ENCODE peak calls at places on chromosomes 2 and 18, in six cellular contexts. K is trophoblast cell, U is H1, C is H9, W is neuronal stem cell, S is IMR-90. D is an unnamed sample.

GRCh38 chr2:135164431-135164830 is 112.3 kb downstream of the RAB3GAP1 start:
- DNase-seq in K (peak), U (no peak), C (no peak), W (no peak), S (peak), D (peak)

GRCh38 chr2:166361351-166362153 is 14.2 kb downstream of the SCN9A start:
- DNase-seq in K (peak), U (no peak), C (no peak), W (no peak), S (peak), D (peak)

GRCh38 chr18:34837769-34838194 is 127.7 kb downstream of the DTNA start:
- DNase-seq in K (no peak), U (no peak), C (no peak), W (no peak), S (peak), D (peak)

GRCh38 chr2:63993871-63994270 is 25.4 kb downstream of the VPS54 start:
- DNase-seq in K (no peak), U (no peak), C (no peak), W (no peak), S (no peak), D (no peak)

GRCh38 chr18:12911025-12911927 is 27.2 kb upstream of the PTPN2 start:
- DNase-seq in K (no peak), U (peak), C (peak), W (no peak), S (no peak), D (no peak)

GRCh38 chr2:217606296-217606695 is 396.5 kb downstream of the TNS1 start:
- DNase-seq in K (no peak), U (no peak), C (no peak), W (no peak), S (no peak), D (no peak)

GRCh38 chr2:103179800-103180199 is 418.0 kb downstream of the TMEM182 start:
- DNase-seq in K (no peak), U (no peak), C (no peak), W (no peak), S (no peak), D (no peak)

GRCh38 chr18:67363694-67364093 is 152.8 kb downstream of the DSEL start:
- DNase-seq in K (no peak), U (no peak), C (no peak), W (no peak), S (no peak), D (no peak)

GRCh38 chr2:41966920-41967319 is 80.9 kb upstream of the PKDCC start:
- DNase-seq in K (peak), U (no peak), C (no peak), W (no peak), S (no peak), D (no peak)

GRCh38 chr2:4192119-4192518 is 488.7 kb downstream of the DCDC2C start:
- DNase-seq in K (no peak), U (no peak), C (no peak), W (no peak), S (no peak), D (no peak)

GRCh38 chr18:67766930-67767329 is 250.4 kb upstream of the DSEL start:
- DNase-seq in K (peak), U (no peak), C (no peak), W (no peak), S (peak), D (peak)

GRCh38 chr18:26091047-26091630 is 726 bp upstream of the SS18 start:
- DNase-seq in K (peak), U (no peak), C (no peak), W (no peak), S (no peak), D (peak)

GRCh38 chr18:31428211-31428610 is 19.3 kb upstream of the DSG3 start:
- DNase-seq in K (peak), U (no peak), C (no peak), W (no peak), S (no peak), D (no peak)

GRCh38 chr18:31430554-31430953 is 17.0 kb upstream of the DSG3 start:
- DNase-seq in K (no peak), U (no peak), C (no peak), W (no peak), S (no peak), D (no peak)

GRCh38 chr18:31430072-31430471 is 17.5 kb upstream of the DSG3 start:
- DNase-seq in K (no peak), U (no peak), C (no peak), W (no peak), S (no peak), D (no peak)

GRCh38 chr18:31429623-31430022 is 17.9 kb upstream of the DSG3 start:
- DNase-seq in K (peak), U (no peak), C (peak), W (no peak), S (no peak), D (no peak)

GRCh38 chr18:31432316-31432715 is 15.2 kb upstream of the DSG3 start:
- DNase-seq in K (no peak), U (no peak), C (no peak), W (no peak), S (no peak), D (no peak)
- H4K91ac ChIP-seq in K (no peak), U (no peak), C (no peak), W (no peak), S (no peak), D (no peak)

DNA sequence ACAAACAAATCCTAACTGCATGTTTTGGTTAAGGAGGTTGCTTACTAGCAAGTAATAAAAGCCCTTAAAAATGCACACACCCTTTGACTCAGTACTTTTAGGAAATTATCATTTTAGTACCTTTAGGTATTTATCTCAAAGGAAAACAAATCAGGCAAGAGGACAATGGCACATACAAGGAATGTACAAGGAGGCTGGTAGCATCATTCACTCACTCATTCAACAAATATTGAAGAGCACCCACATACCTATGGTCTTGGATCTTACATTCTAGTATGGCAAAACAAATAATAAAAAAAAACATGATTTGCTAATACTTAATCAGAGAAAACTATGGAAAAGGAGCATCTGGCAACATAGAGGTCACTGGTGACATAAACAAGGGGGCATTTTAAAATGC is 67.5 kb downstream of the OLA1 start:
- DNase-seq in K (no peak), U (no peak), C (no peak), W (no peak), S (no peak), D (no peak)
- H4K91ac ChIP-seq in K (no peak), U (no peak), C (no peak), W (no peak), S (no peak), D (no peak)

GRCh38 chr18:36050479-36050878 is 16.9 kb downstream of the RPRD1A start:
- DNase-seq in K (no peak), U (no peak), C (no peak), W (no peak), S (no peak), D (no peak)

GRCh38 chr18:36047521-36047920 is 19.8 kb downstream of the RPRD1A start:
- DNase-seq in K (no peak), U (no peak), C (no peak), W (no peak), S (no peak), D (no peak)

GRCh38 chr18:36046898-36047297 is 20.5 kb downstream of the RPRD1A start:
- DNase-seq in K (no peak), U (no peak), C (no peak), W (no peak), S (no peak), D (no peak)

GRCh38 chr18:36051760-36052159 is 15.6 kb downstream of the RPRD1A start:
- DNase-seq in K (no peak), U (no peak), C (no peak), W (no peak), S (no peak), D (no peak)
- H4K91ac ChIP-seq in K (no peak), U (no peak), C (no peak), W (no peak), S (no peak), D (no peak)

DNA sequence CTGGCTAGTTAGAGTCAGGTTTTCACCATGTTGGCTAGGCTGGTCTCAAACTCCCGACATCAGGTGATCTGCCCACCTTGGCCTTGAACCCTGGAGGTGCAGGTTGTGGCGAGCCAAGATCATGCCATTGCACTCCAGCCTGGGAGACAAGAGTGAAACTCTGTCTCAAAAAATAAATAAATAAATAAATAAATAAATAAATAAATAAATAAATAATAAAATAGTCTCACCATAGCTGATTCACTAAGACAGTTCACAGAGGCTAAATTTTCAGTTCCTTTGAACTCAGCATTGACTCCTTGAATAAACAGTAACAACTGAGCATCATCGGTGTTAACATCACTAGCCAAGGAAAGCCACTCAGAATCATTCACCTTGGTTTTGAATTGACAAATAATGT is 32.7 kb downstream of the GNAL start:
- DNase-seq in K (no peak), U (no peak), C (no peak), W (no peak), S (no peak), D (no peak)
- H4K91ac ChIP-seq in K (no peak), U (no peak), C (no peak), W (no peak), S (no peak), D (no peak)

GRCh38 chr18:8869696-8870095 is 164.3 kb downstream of the MTCL1 start:
- DNase-seq in K (no peak), U (no peak), C (no peak), W (no peak), S (no peak), D (no peak)
- H4K91ac ChIP-seq in K (no peak), U (no peak), C (no peak), W (no peak), S (no peak), D (no peak)

GRCh38 chr2:58120626-58121229 is 74.1 kb downstream of the VRK2 start:
- DNase-seq in K (no peak), U (no peak), C (no peak), W (no peak), S (no peak), D (no peak)

GRCh38 chr2:58122040-58122439 is 75.4 kb downstream of the VRK2 start:
- DNase-seq in K (no peak), U (no peak), C (no peak), W (no peak), S (no peak), D (no peak)

GRCh38 chr2:58127111-58127510 is 80.5 kb downstream of the VRK2 start:
- DNase-seq in K (no peak), U (no peak), C (no peak), W (no peak), S (no peak), D (no peak)

GRCh38 chr2:58122540-58122939 is 75.9 kb downstream of the VRK2 start:
- DNase-seq in K (no peak), U (no peak), C (no peak), W (no peak), S (no peak), D (no peak)
- H4K91ac ChIP-seq in K (no peak), U (no peak), C (no peak), W (no peak), S (no peak), D (no peak)

DNA sequence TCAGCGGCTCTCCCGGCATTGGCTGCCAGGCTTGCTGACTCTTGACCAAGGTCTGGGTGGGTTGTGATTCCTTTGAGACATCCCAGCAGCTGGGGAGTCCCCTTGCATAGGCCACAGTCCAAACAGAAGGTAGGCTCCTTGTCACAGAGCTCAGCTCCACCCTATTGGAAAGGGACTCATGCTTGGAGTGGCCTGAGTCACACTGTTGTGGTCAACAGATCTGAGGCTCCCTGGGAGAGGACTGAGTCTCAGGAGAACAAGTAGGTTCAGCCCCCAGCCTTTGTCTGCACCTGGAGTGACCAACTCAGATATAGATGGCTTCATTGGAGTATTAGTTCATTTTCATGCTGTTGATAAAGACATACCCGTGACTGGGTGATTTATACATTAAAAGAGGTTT is 32.1 kb upstream of the SH3BP4 start:
- DNase-seq in K (no peak), U (no peak), C (no peak), W (no peak), S (peak), D (peak)
- H4K91ac ChIP-seq in K (no peak), U (no peak), C (no peak), W (no peak), S (no peak), D (peak)

DNA sequence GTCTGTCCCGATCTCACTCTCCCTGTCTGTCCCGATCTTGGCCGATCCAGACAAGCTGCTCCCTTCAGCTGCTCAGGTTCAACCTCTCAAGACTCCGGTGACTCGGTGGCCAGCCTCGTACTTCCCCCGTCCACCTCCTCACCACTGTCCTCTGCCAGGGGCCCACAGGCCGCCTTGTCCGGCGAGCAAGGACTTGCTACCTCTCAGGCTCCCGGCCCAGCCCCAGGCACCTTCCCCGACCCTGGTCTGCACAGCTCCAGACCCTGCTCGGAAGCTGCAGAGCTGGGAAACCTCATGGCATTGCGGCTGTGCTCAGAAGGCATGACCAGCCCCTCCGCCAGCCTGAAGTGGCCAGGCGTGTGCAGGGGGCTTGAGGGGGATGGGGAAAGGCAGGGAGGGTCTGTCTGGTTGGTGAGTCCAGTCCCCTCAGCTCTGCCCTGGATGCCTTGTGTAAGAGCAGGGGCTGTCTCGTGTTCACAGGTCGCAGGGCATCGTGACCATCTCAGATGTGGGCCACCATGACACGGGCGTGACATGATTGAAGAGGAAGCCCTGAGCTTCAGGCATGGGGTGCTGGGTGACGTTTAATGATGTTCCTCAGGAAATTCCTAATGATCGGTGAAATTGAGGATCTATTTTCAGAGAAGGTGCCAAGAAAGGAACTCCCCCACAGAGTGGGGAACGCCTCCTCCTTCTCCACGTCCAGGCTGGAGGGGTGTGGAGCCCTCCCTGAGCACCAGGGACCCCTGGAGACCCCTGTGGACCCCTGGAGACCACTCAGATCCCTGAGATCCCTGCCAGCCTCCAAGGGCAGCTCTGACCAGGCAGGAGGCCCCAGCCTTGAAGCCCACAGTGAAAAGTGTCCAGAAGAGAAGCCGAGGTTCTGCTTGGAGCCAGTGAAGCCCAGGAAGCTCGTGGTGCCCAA is 121.1 kb upstream of the CTDP1 start:
- DNase-seq in K (no peak), U (no peak), C (peak), W (no peak), S (no peak), D (no peak)
- H4K91ac ChIP-seq in K (no peak), U (no peak), C (no peak), W (no peak), S (no peak), D (no peak)

DNA sequence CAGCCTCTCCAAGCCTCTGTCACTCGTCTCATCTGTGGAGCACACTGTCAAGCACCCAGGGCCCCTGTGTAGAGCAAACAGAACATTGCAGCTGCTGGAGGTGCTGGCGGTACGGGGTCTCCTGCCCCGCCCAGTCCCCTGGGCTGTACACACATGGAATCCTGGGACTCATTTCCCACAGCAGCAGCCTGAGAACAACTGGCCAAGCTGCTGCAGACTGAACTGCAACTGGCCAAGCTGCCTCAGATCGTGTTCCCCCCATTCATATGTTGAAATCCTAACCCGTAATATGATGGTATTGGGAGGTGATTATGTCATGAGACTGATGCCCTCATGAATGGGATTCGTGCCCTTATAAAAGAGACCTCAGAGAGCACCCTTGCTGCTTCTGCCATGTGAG is 130.5 kb downstream of the NCK2 start:
- DNase-seq in K (no peak), U (no peak), C (no peak), W (no peak), S (no peak), D (no peak)
- H4K91ac ChIP-seq in K (no peak), U (no peak), C (no peak), W (no peak), S (no peak), D (peak)

D was measured in mesenchymal stem cell.